ENCODE peak calls at places on chromosomes 3 and 15, in seven cellular contexts. B is HL-60, D is neural progenitor cell, T is AG04449, R is upper lobe of left lung, K is A549, S is BJ. M is an unnamed sample.

GRCh38 chr3:13347390-13347966 is 72.6 kb downstream of the NUP210 start:
- DNase-seq in K (no peak), S (no peak), D (peak), B (no peak), T (no peak), R (no peak), M (no peak)

GRCh38 chr15:92839696-92840095 is 60.4 kb upstream of the CHD2 start:
- DNase-seq in S (no peak), R (peak), T (no peak), K (no peak), B (peak), D (no peak), M (no peak)

GRCh38 chr15:99564221-99565030 is 1.4 kb upstream of the MEF2A start:
- DNase-seq in T (no peak), B (peak), D (peak), S (no peak), K (no peak), R (peak), M (no peak)

GRCh38 chr15:94793641-94794040 is 562.3 kb downstream of the MCTP2 start:
- DNase-seq in D (peak), T (no peak), R (no peak), B (no peak), S (no peak), K (no peak), M (no peak)

GRCh38 chr3:193040836-193041672 is 123.4 kb upstream of the MB21D2 start:
- DNase-seq in S (no peak), B (no peak), K (peak), D (peak), R (no peak), T (no peak), M (no peak)

GRCh38 chr15:98960555-98961050 is 47.0 kb downstream of the PGPEP1L start:
- DNase-seq in D (no peak), T (no peak), S (no peak), K (no peak), B (no peak), R (no peak), M (no peak)

GRCh38 chr3:191362036-191362435 is 31.7 kb upstream of the UTS2B start:
- DNase-seq in K (no peak), T (no peak), R (peak), S (no peak), D (no peak), B (no peak), M (no peak)

GRCh38 chr3:180073561-180073960 is 36.8 kb upstream of the PEX5L start:
- DNase-seq in D (no peak), S (no peak), R (no peak), T (no peak), K (no peak), B (no peak), M (no peak)

GRCh38 chr15:62573856-62574255 is 408.8 kb upstream of the C2CD4B start:
- DNase-seq in K (no peak), S (no peak), D (no peak), B (no peak), R (no peak), T (no peak), M (no peak)

GRCh38 chr3:184808021-184808420 is 3.9 kb upstream of the VPS8 start:
- DNase-seq in T (no peak), K (no peak), R (no peak), S (no peak), D (peak), B (peak), M (no peak)
- TF ChIP-seq CTCF in T (peak), K (no peak), R (no peak), S (peak), D (peak), B (peak), M (peak)

GRCh38 chr3:39378092-39378491 is 5.1 kb upstream of the SLC25A38 start:
- DNase-seq in D (peak), T (no peak), K (peak), S (no peak), B (peak), R (peak), M (no peak)
- TF ChIP-seq CTCF in D (peak), T (peak), K (peak), S (peak), B (peak), R (peak), M (peak)

GRCh38 chr15:88470625-88471372 is 3.3 kb downstream of the MRPS11 start:
- DNase-seq in K (no peak), S (no peak), B (no peak), R (no peak), D (no peak), T (no peak), M (no peak)

GRCh38 chr15:88469321-88469720 is 1.8 kb downstream of the MRPS11 start:
- DNase-seq in S (no peak), B (peak), T (no peak), D (no peak), R (no peak), K (no peak), M (no peak)

GRCh38 chr15:88467073-88467934 is at the start of the genes MRPL46 and MRPS11:
- DNase-seq in B (peak), K (peak), R (peak), S (peak), T (peak), D (peak), M (peak)

GRCh38 chr15:88465633-88466219 is 1.5 kb downstream of the MRPL46 start:
- DNase-seq in T (peak), B (peak), S (peak), K (no peak), R (peak), D (no peak), M (no peak)

DNA sequence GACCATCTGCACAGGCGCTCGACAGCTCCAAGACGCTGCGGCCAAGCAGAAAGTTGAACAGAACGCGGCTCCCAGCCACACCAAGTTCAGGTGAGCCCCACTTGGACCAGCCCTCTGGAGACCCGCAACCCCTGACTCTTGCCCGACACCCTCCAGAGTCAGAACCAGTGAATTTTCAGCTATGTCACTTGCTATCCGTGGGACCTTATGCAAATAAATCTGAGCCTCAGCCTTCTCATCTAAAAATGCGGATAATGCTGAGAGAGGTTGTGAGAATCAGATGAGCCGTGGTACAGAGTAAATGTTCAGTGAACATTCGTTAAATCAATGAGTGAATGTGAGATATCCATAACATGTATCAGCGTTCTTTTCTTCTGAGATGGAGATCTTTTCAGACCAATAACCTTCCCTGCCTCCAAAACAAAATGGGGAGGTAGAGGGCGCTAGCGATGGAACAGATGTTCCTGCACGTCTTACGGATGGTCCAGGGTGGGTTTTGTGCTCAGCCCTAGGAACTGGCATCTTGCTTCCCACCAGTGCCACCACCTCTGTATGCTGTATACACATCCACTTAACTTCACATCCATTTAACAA is 524 bp downstream of the MRPS11 start:
- DNase-seq in K (no peak), T (no peak), B (peak), R (no peak), S (no peak), D (peak), M (no peak)
- TF ChIP-seq CTCF in K (peak), T (peak), B (no peak), R (no peak), S (peak), D (peak), M (no peak)

GRCh38 chr3:71951842-71952241 is 166.9 kb upstream of the PROK2 start:
- DNase-seq in D (no peak), K (no peak), B (no peak), S (no peak), T (no peak), R (no peak), M (no peak)

GRCh38 chr3:71961378-71961777 is 176.4 kb upstream of the PROK2 start:
- DNase-seq in B (no peak), D (no peak), R (no peak), S (no peak), K (no peak), T (no peak), M (no peak)

GRCh38 chr3:71958533-71958932 is 173.6 kb upstream of the PROK2 start:
- DNase-seq in K (no peak), R (no peak), T (no peak), B (no peak), S (no peak), D (no peak), M (no peak)

GRCh38 chr3:71955549-71956373 is 170.8 kb upstream of the PROK2 start:
- DNase-seq in B (peak), T (peak), S (peak), K (peak), R (peak), D (peak), M (no peak)

DNA sequence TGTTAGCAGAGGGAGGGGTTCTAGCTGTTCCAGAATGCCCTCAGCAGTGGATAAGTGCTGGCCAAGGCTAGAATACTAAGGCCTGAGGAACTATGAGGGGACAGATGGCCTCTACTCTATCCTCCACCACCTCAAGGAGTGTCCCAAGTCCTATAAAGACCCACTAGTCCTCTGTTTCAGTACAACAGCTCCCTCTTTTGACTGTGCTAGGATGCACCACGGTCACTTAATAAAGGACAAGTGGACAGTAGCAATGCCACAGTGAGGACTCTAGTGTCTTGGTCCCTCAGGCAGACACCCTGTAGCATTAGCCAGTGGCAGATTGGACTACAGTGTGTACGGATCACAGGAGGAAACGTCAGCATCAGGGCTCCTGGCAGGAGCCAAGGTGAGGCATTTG is 171.8 kb upstream of the PROK2 start:
- DNase-seq in R (no peak), T (no peak), S (no peak), K (no peak), B (no peak), D (peak), M (no peak)
- TF ChIP-seq CTCF in R (no peak), T (no peak), S (no peak), K (no peak), B (no peak), D (peak), M (no peak)

GRCh38 chr15:58311551-58311950 is 120.2 kb upstream of the LIPC start:
- DNase-seq in T (no peak), D (no peak), B (no peak), R (no peak), K (no peak), S (no peak), M (no peak)

GRCh38 chr15:58306591-58307312 is 125.0 kb upstream of the LIPC start:
- DNase-seq in S (no peak), T (no peak), D (peak), R (no peak), K (no peak), B (no peak), M (no peak)

GRCh38 chr15:58307313-58307961 is 124.4 kb upstream of the LIPC start:
- DNase-seq in D (peak), B (no peak), R (no peak), K (no peak), S (no peak), T (no peak), M (no peak)

GRCh38 chr15:58309993-58310928 is 121.5 kb upstream of the LIPC start:
- DNase-seq in K (no peak), R (peak), S (no peak), B (peak), D (no peak), T (no peak), M (no peak)

DNA sequence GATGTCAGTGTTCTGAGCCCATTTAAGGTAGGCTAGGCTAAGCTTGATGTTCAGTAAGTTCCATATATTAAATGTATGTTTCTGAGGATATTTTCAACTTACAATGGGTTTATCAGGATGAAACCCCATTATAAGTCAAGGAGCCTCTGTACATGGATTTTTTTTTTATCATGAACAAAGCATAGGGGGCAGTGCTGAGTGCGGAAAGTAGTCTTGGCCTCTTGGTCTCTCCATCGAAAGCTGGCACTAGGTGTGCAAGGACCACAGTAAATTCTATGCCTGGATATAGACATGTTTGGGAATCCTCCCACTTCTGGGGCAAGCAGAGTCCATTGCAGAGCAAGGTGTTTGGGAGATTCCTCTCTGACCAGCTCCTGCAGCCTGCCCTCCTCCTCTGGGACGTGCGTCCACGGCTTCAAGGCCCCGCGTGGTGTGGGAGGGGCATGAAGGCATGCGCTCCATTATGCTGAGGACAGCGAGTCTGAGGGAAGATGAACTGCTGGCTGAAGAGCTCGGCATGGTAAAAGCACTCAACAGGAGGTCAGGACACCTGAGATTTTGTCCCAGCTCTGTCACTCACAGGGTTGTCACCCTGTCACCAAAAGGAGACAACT is 122.9 kb upstream of the LIPC start:
- DNase-seq in K (no peak), D (peak), T (no peak), B (no peak), S (no peak), R (no peak), M (no peak)
- TF ChIP-seq CTCF in K (no peak), D (peak), T (no peak), B (no peak), S (no peak), R (no peak), M (no peak)

DNA sequence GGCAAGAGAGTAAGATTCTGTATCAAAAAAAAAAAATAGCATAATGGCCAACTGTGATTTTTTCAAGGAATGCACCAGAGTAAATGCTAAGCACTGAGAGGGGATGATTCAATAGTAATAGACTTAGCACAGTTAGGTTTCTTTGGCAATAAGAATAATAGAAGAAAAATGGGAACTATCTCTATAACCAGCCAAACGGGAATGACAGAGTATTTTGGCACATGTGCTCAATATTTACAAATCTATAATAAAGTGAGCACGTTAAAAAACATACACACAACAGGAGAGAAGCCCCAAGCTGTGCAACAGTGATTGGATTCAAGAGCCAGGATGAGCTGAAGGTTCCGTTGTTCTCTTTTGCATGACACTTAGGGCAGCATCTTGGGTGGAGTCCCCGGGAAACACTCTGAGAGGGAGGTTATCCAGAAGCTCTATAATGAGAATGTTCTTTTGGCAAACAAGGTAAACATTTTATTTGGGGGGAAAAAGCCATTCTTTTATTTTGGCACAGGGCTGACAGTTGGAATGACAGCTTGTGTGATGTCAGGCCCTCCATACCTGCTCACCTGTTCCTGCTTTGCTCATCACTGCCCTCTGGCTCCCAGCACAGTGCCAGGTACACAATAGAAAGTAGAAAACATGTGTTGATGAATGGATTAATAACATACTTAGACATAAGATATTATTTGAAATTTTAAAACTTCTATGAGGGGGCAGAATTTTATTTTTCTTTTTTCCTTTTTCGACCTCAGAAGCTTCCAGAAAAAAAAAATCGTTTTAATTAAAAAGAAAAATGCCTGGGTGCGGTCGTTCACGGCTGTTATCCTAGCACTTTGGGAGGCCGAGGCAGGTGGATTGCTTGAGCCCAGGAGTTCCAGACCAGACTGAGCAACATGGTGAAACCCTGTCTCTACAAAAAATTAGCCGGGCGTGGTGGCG is 44.0 kb upstream of the MUC4 start:
- DNase-seq in T (no peak), K (no peak), S (no peak), D (no peak), B (no peak), R (no peak), M (no peak)
- TF ChIP-seq CTCF in T (no peak), K (no peak), S (no peak), D (no peak), B (no peak), R (no peak), M (no peak)

M was measured in CD14-positive monocyte.